ENCODE peak calls at places on chromosome 19, in nine cellular contexts. H, L, K, M, F, P, V, Y and O are unnamed samples.

GRCh38 chr19:33456076-33456844 is 65.3 kb downstream of the PEPD start:
- DNase-seq in K (no peak), Y (no peak), P (no peak), H (no peak), M (no peak), V (no peak), L (no peak), F (no peak), O (no peak)

GRCh38 chr19:53019684-53020083 is 6.0 kb downstream of the ERVV-1 start:
- DNase-seq in F (no peak), L (no peak), P (no peak), V (no peak), Y (peak), M (no peak), K (no peak), H (no peak), O (no peak)

GRCh38 chr19:28972144-28972543 is 240.8 kb downstream of the UQCRFS1 start:
- DNase-seq in P (no peak), F (no peak), K (no peak), L (no peak), Y (no peak), V (no peak), M (no peak), H (no peak), O (no peak)

GRCh38 chr19:40445945-40446784 is 2.0 kb upstream of the SERTAD3 start:
- DNase-seq in F (no peak), Y (no peak), K (peak), H (no peak), P (no peak), L (no peak), M (no peak), V (peak), O (peak)

GRCh38 chr19:53808710-53809125 is 15.4 kb downstream of the NLRP12 start:
- DNase-seq in L (no peak), K (peak), V (peak), P (peak), F (no peak), H (peak), Y (peak), M (peak), O (no peak)

GRCh38 chr19:46772170-46773017 is 16.0 kb downstream of the SLC1A5 start:
- DNase-seq in V (no peak), F (no peak), Y (no peak), H (no peak), P (no peak), K (no peak), L (no peak), M (no peak), O (no peak)

GRCh38 chr19:2462635-2463421 is 6.1 kb upstream of the LMNB2 start:
- DNase-seq in V (peak), M (peak), Y (peak), K (peak), L (peak), F (no peak), H (peak), P (peak), O (peak)

GRCh38 chr19:19643158-19644053 is at the start of gene GMIP:
- DNase-seq in F (peak), H (peak), K (peak), V (peak), P (no peak), L (no peak), M (peak), Y (peak), O (peak)

GRCh38 chr19:3723883-3724282 is 15.7 kb downstream of the TJP3 start:
- DNase-seq in H (no peak), M (no peak), L (no peak), P (no peak), K (no peak), Y (no peak), V (peak), F (no peak), O (no peak)

GRCh38 chr19:861756-862528 is 2.5 kb downstream of the CFD start:
- DNase-seq in P (no peak), V (peak), Y (peak), F (peak), M (peak), K (peak), H (peak), L (no peak), O (peak)

GRCh38 chr19:1825909-1826556 is 14.0 kb upstream of the ATP8B3 start:
- DNase-seq in H (peak), L (no peak), K (peak), M (peak), P (no peak), F (peak), Y (peak), V (peak), O (peak)

GRCh38 chr19:12723383-12723642 is 419 bp downstream of the TNPO2 start:
- DNase-seq in P (no peak), V (no peak), M (no peak), K (peak), H (no peak), Y (no peak), F (no peak), L (no peak), O (no peak)

GRCh38 chr19:18496167-18496979 is 25.5 kb downstream of the ELL start:
- DNase-seq in P (no peak), M (no peak), K (peak), F (peak), L (no peak), H (no peak), Y (peak), V (no peak), O (no peak)

GRCh38 chr19:10045371-10045770 is 32.1 kb downstream of the RDH8 start:
- DNase-seq in K (no peak), F (no peak), M (peak), Y (no peak), V (no peak), P (no peak), H (no peak), L (no peak), O (no peak)

GRCh38 chr19:39142655-39143054 is 17.1 kb downstream of the PAK4 start:
- DNase-seq in F (no peak), Y (no peak), K (no peak), V (no peak), M (no peak), H (no peak), P (no peak), L (no peak), O (no peak)

GRCh38 chr19:56508282-56508778 is 675 bp downstream of the ZNF471 start:
- DNase-seq in K (no peak), Y (no peak), M (no peak), H (no peak), L (no peak), V (no peak), F (no peak), P (peak), O (no peak)

GRCh38 chr19:18620311-18620710 is 7.6 kb downstream of the TMEM59L start:
- DNase-seq in P (no peak), L (no peak), V (no peak), H (no peak), Y (no peak), K (no peak), M (no peak), F (no peak), O (no peak)

GRCh38 chr19:28184997-28185396 is 1028.0 kb downstream of the UQCRFS1 start:
- DNase-seq in F (no peak), K (no peak), M (no peak), H (no peak), V (no peak), Y (no peak), L (no peak), P (no peak), O (no peak)

GRCh38 chr19:18292810-18293641 is 11.6 kb upstream of the JUND start:
- DNase-seq in M (peak), K (peak), L (no peak), H (peak), P (no peak), F (no peak), Y (peak), V (peak), O (peak)

GRCh38 chr19:45245334-45245787 is at the start of gene EXOC3L2:
- DNase-seq in F (no peak), H (no peak), M (no peak), Y (no peak), V (peak), P (no peak), L (no peak), K (peak), O (no peak)

GRCh38 chr19:46118136-46118535 is 6.4 kb downstream of the IGFL3 start:
- DNase-seq in K (no peak), V (no peak), Y (no peak), P (no peak), F (no peak), H (no peak), L (no peak), M (no peak), O (no peak)

GRCh38 chr19:40084948-40085347 is 5.8 kb downstream of the ZNF780A start:
- DNase-seq in V (no peak), F (no peak), H (no peak), Y (no peak), M (no peak), P (no peak), K (no peak), L (no peak), O (no peak)

GRCh38 chr19:5554828-5555227 is 12.9 kb downstream of the TINCR start:
- DNase-seq in V (no peak), L (no peak), F (no peak), K (no peak), M (no peak), P (no peak), H (no peak), Y (no peak), O (no peak)

GRCh38 chr19:39046037-39046821 is 13.9 kb upstream of the FBXO27 start:
- DNase-seq in H (peak), Y (no peak), P (no peak), L (no peak), F (no peak), K (peak), V (peak), M (peak), O (no peak)

GRCh38 chr19:46442808-46443450 is 14.2 kb upstream of the PNMA8C start:
- DNase-seq in V (no peak), Y (peak), M (peak), K (peak), H (no peak), P (peak), L (no peak), F (no peak), O (no peak)

GRCh38 chr19:1923319-1923718 is 17.7 kb upstream of the CSNK1G2 start:
- DNase-seq in M (no peak), Y (no peak), V (no peak), L (no peak), P (no peak), K (no peak), H (no peak), F (no peak), O (no peak)

GRCh38 chr19:29651622-29652394 is 13.5 kb upstream of the PLEKHF1 start:
- DNase-seq in L (no peak), K (no peak), P (no peak), M (no peak), Y (no peak), V (no peak), F (no peak), H (no peak), O (no peak)

GRCh38 chr19:1315470-1316166 is 29.9 kb downstream of the EFNA2 start:
- DNase-seq in H (peak), Y (peak), K (peak), M (peak), V (peak), F (no peak), P (no peak), L (no peak), O (peak)

GRCh38 chr19:13997637-13997962 is 8.5 kb downstream of the RFX1 start:
- DNase-seq in F (no peak), H (no peak), M (no peak), Y (no peak), K (no peak), P (no peak), L (no peak), V (no peak), O (no peak)

GRCh38 chr19:1918975-1919374 is 13.8 kb downstream of the ADAT3 start:
- DNase-seq in L (no peak), Y (no peak), K (no peak), M (no peak), F (no peak), H (no peak), V (no peak), P (no peak), O (no peak)

GRCh38 chr19:57709616-57710015 is 612 bp upstream of the ZNF154 start:
- DNase-seq in V (no peak), M (no peak), H (no peak), P (no peak), L (no peak), K (no peak), Y (no peak), F (no peak), O (no peak)

GRCh38 chr19:46878613-46879375 is 18.0 kb downstream of the ARHGAP35 start:
- DNase-seq in K (peak), V (no peak), H (no peak), L (no peak), M (no peak), P (peak), Y (peak), F (no peak), O (no peak)

GRCh38 chr19:18321729-18322091 is 1.2 kb downstream of the LSM4 start:
- DNase-seq in F (no peak), P (no peak), V (no peak), L (no peak), M (no peak), K (no peak), H (no peak), Y (peak), O (no peak)

GRCh38 chr19:33670398-33670797 is 48.6 kb downstream of the CHST8 start:
- DNase-seq in F (no peak), M (no peak), K (no peak), L (no peak), P (no peak), H (no peak), V (no peak), Y (no peak), O (no peak)

GRCh38 chr19:12695514-12695913 is 917 bp downstream of the FBXW9 start:
- DNase-seq in F (no peak), K (no peak), V (no peak), M (no peak), L (no peak), H (no peak), P (no peak), Y (no peak), O (no peak)